ENCODE peak calls at places on chromosomes 6 and 20, in four cellular contexts. S is transverse colon, R is SK-N-SH, C is heart right ventricle. Z is an unnamed sample.

GRCh38 chr6:136959471-136959891 is 37.4 kb downstream of the SLC35D3 start:
- DNase-seq in S (peak), R (peak), C (peak), Z (no peak)

GRCh38 chr6:142952614-142953013 is 7.6 kb upstream of the HIVEP2 start:
- DNase-seq in S (peak), R (no peak), C (no peak), Z (no peak)

GRCh38 chr6:124057448-124057847 is 253.8 kb downstream of the NKAIN2 start:
- DNase-seq in S (no peak), R (no peak), C (no peak), Z (no peak)

GRCh38 chr6:79369026-79369425 is 134.5 kb upstream of the HMGN3 start:
- DNase-seq in S (no peak), R (no peak), C (no peak), Z (no peak)

GRCh38 chr6:7249391-7249790 is 63.6 kb downstream of the SSR1 start:
- DNase-seq in S (no peak), R (no peak), C (no peak), Z (no peak)

GRCh38 chr20:58069207-58069606 is 159.2 kb downstream of the ANKRD60 start:
- DNase-seq in S (no peak), R (no peak), C (no peak), Z (no peak)

GRCh38 chr20:63592661-63593060 is 18.6 kb upstream of the HELZ2 start:
- DNase-seq in S (no peak), R (no peak), C (no peak), Z (no peak)

GRCh38 chr20:35225319-35226125 is 968 bp upstream of the MMP24 start:
- DNase-seq in S (no peak), R (no peak), C (no peak), Z (no peak)

GRCh38 chr20:41664584-41664983 is 46.4 kb upstream of the CHD6 start:
- DNase-seq in S (no peak), R (peak), C (no peak), Z (no peak)

GRCh38 chr6:3258201-3258600 is 546 bp upstream of the PSMG4 start:
- DNase-seq in S (no peak), R (no peak), C (no peak), Z (no peak)

GRCh38 chr6:119349041-119349340 is 570 bp downstream of the MAN1A1 start:
- DNase-seq in S (no peak), R (peak), C (no peak), Z (no peak)

GRCh38 chr6:106648651-106649308 is 19.4 kb downstream of the QRSL1 start:
- DNase-seq in S (no peak), R (no peak), C (no peak), Z (no peak)

GRCh38 chr6:166959906-166960608 is 3.7 kb upstream of the RNASET2 start:
- DNase-seq in S (no peak), R (no peak), C (no peak), Z (no peak)

GRCh38 chr20:63835031-63835858 is 4.2 kb upstream of the ZBTB46 start:
- DNase-seq in S (peak), R (peak), C (peak), Z (peak)

GRCh38 chr20:10090588-10091166 is 55.9 kb downstream of the ANKEF1 start:
- DNase-seq in S (peak), R (peak), C (peak), Z (peak)

DNA sequence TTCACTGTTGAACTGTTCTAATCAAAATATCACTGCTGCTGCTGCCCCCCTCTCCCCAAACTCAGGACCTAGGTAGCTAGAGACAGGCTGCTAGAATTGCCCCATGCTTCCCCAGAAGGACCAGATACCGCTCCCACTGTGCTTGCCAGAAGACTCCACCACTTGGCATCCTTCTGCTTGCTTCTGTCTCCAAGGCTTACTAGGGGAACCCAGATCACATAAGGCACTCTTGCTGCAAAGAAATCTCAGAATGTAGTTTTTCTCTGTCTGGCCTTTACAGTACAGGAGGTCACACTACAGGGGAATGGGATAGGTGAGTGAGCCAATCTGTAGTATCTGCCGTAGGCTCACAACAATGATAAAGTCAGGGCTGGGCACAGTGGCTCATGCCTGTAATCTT is 21.5 kb upstream of the SLC9A8 start:
- DNase-seq in S (no peak), R (no peak), C (no peak), Z (no peak)
- H3K27ac ChIP-seq in S (no peak), R (no peak), C (peak), Z (no peak)

DNA sequence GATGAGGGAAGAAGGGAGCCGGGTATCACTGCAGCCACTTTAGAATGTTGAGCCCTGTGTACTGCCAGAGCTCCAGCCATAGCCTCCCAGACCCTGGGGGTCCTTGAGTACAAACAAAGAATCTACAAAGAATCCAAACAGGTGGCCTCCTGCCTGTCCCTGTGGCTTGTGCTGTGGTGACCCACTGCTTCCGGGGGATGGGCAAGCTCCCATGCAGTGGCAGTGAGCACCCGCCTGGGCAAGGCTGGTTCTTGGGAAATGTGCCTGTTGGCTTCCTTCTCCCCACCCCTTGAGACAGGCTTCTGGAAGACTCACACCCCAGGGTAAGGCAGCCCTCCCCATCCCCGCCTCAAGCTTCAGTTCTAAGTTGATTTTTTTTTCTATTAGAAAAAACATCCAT is 13.9 kb downstream of the SIRPA start:
- DNase-seq in S (no peak), R (no peak), C (no peak), Z (no peak)
- H3K27ac ChIP-seq in S (no peak), R (no peak), C (no peak), Z (no peak)

GRCh38 chr6:129637340-129638054 is 72.5 kb downstream of the ARHGAP18 start:
- DNase-seq in S (no peak), R (no peak), C (no peak), Z (no peak)

GRCh38 chr6:129638055-129639019 is 71.6 kb downstream of the ARHGAP18 start:
- DNase-seq in S (no peak), R (no peak), C (no peak), Z (peak)

GRCh38 chr6:129634411-129635230 is 75.4 kb downstream of the ARHGAP18 start:
- DNase-seq in S (peak), R (no peak), C (no peak), Z (no peak)

GRCh38 chr6:129633529-129633928 is 76.4 kb downstream of the ARHGAP18 start:
- DNase-seq in S (no peak), R (no peak), C (no peak), Z (no peak)

DNA sequence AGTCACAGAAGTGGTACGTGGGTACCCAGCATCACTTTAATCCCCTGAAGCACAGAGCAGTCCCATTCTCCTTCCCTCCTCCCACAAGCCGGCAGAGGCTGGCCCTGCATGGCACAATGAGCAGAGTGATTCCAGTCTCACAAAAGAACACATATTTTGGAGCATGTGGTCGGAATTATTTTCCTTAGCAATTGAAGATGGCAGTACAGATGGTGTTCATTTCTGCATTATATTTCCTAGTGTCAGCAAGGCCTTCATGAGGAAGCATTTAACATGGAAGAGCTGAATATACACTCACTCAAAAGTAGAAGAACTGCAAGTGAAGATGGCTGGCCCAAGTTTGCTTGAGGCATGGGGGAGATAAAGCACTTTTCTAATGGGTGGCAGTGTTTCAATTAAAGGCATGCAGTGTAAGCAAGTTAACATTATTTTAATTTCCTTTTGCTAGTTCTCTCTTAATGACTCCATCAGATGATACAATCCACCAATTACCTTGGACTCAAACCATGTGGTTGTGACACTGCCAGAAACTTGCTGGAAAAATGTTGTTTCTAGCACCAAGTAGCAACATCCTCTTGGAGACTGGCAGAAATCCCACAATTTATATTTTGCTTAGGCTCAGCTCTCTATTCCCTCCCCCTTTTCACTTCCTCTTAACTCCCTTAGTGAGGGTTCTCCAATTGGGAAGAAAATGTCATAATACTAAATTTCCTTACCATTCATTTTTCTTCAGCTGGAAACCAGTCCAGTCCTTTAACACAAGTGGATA is 74.4 kb downstream of the ARHGAP18 start:
- DNase-seq in S (no peak), R (no peak), C (no peak), Z (no peak)
- H3K27ac ChIP-seq in S (peak), R (peak), C (peak), Z (no peak)

DNA sequence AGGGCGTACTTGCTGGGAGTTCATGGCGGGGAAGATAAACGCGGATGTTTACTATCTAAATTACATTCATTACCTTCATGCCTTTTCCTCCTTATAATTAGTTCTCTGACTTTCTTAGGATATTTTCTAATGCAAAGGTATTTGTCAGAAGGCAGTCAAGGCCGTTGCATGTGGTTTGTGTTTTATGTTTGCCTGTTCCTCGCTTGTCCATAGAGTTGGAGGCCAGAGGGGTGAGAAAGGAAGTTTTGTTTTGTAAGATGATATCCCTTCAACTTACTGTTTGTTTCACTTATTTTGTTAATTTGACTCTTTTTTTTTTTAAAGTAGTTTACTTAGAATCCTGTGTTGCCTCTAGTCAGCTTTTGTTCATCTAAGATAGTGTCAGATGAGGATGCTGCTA is 4.0 kb upstream of the CCN2 start:
- DNase-seq in S (no peak), R (no peak), C (no peak), Z (no peak)
- H3K27ac ChIP-seq in S (peak), R (peak), C (no peak), Z (peak)

GRCh38 chr6:6004147-6004995 is 2.4 kb downstream of the NRN1 start:
- DNase-seq in S (no peak), R (peak), C (no peak), Z (no peak)
- H3K27ac ChIP-seq in S (no peak), R (peak), C (peak), Z (no peak)

GRCh38 chr6:70474751-70475150 is 61.4 kb downstream of the FAM135A start:
- DNase-seq in S (no peak), R (no peak), C (no peak), Z (no peak)

DNA sequence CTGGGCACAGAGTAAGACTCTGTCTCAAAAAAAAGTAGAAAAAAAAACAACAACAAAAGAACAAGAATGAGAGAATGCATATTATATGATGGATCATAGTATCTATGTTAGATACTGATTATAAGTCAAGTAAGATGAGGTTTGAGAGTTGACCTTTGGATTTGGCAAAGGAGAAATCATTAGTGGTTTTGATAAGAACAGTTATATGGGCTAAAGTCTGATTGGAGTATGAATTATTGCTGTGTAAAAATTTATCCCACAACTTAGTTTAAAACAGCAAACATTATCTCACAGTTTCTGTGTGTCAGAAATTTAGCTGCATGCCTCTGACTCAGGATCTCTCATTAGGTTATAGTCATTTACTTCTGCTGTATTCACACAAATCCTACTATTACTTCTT is 56.7 kb downstream of the FAM135A start:
- DNase-seq in S (no peak), R (no peak), C (no peak), Z (no peak)
- H3K27ac ChIP-seq in S (no peak), R (no peak), C (no peak), Z (no peak)

DNA sequence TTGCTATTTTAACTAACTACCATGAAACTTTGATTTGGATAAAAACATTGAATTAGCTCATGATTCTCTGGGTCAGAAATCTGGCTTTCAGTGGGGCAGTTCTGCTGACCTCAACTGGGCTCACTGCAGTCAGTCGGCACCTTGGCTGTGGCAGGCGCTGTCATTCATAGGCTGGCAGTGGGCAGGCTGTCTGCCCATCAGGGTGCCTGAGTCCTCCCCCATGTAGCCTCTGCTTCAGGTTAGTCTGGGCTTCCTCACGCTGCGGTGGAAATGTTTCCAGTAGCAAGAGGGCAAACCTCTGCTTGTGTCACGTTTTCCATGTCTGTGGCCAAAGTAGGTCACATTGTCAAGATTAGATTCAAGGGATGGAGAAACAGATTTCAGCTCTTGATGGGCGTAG is 251.0 kb upstream of the TCF21 start:
- DNase-seq in S (no peak), R (no peak), C (no peak), Z (peak)
- H3K27ac ChIP-seq in S (peak), R (no peak), C (no peak), Z (peak)

Z was measured in ovary.